ENCODE peak calls at places on chromosomes 16 and 17, in seven cellular contexts. J, S, H, B, W, K and F are unnamed samples.

GRCh38 chr16:4512473-4512872 is 26.1 kb downstream of the CDIP1 start:
- DNase-seq in J (no peak), S (no peak), H (no peak), B (no peak), W (no peak), K (no peak), F (no peak)

GRCh38 chr17:8939496-8940334 is 25.8 kb downstream of the PIK3R5 start:
- DNase-seq in J (peak; percentile 10), S (no peak), H (no peak), B (no peak), W (no peak), K (no peak), F (no peak)

GRCh38 chr16:20884240-20884556 is 16.0 kb downstream of the DCUN1D3 start:
- DNase-seq in J (no peak), S (no peak), H (peak; percentile 26), B (no peak), W (no peak), K (no peak), F (no peak)

GRCh38 chr16:2147981-2148671 is at the start of gene RAB26:
- DNase-seq in J (peak; percentile 91), S (no peak), H (peak; percentile 81), B (no peak), W (peak; percentile 92), K (peak; percentile 93), F (no peak)

GRCh38 chr16:81779540-81780320 is 639 bp downstream of the PLCG2 start:
- DNase-seq in J (peak; percentile 68), S (peak; percentile 23), H (no peak), B (no peak), W (peak; percentile 92), K (peak; percentile 80), F (no peak)

GRCh38 chr17:37848690-37849616 is 75.3 kb upstream of the TBC1D3K start:
- DNase-seq in J (no peak), S (no peak), H (peak; percentile 41), B (no peak), W (no peak), K (no peak), F (no peak)

GRCh38 chr16:55370762-55371482 is 46.9 kb downstream of the IRX6 start:
- DNase-seq in J (peak; percentile 84), S (peak; percentile 66), H (peak; percentile 81), B (no peak), W (peak; percentile 85), K (peak; percentile 80), F (no peak)

GRCh38 chr16:31183432-31184428 is 3.8 kb downstream of the FUS start:
- DNase-seq in J (no peak), S (no peak), H (no peak), B (no peak), W (no peak), K (no peak), F (no peak)

GRCh38 chr16:15907863-15908478 is 19.6 kb upstream of the CEP20 start:
- DNase-seq in J (peak; percentile 94), S (no peak), H (peak; percentile 23), B (no peak), W (no peak), K (no peak), F (peak; percentile 41)

GRCh38 chr17:10318540-10318939 is 54.3 kb downstream of the MYH13 start:
- DNase-seq in J (peak; percentile 27), S (no peak), H (no peak), B (no peak), W (no peak), K (no peak), F (no peak)

GRCh38 chr17:36496018-36496789 is 9.7 kb downstream of the ZNHIT3 start:
- DNase-seq in J (no peak), S (no peak), H (no peak), B (no peak), W (no peak), K (no peak), F (no peak)

GRCh38 chr17:63436523-63437110 is 9.5 kb downstream of the CYB561 start:
- DNase-seq in J (peak; percentile 63), S (no peak), H (no peak), B (no peak), W (peak; percentile 70), K (no peak), F (no peak)

GRCh38 chr16:1280783-1281182 is 24.9 kb downstream of the TPSD1 start:
- DNase-seq in J (no peak), S (no peak), H (no peak), B (no peak), W (no peak), K (no peak), F (no peak)

GRCh38 chr16:89322381-89323119 is 105.0 kb downstream of the ZNF778 start:
- DNase-seq in J (peak; percentile 87), S (peak; percentile 50), H (peak; percentile 69), B (no peak), W (peak; percentile 84), K (peak; percentile 87), F (no peak)

GRCh38 chr17:80376531-80376930 is 38.4 kb upstream of the ENDOV start:
- DNase-seq in J (no peak), S (no peak), H (no peak), B (no peak), W (no peak), K (no peak), F (no peak)

GRCh38 chr16:21646721-21647561 is 5.5 kb downstream of the IGSF6 start:
- DNase-seq in J (no peak), S (no peak), H (no peak), B (no peak), W (no peak), K (no peak), F (no peak)

GRCh38 chr17:82297280-82297803 is 20.1 kb downstream of the CD7 start:
- DNase-seq in J (no peak), S (no peak), H (no peak), B (no peak), W (peak; percentile 94), K (peak; percentile 92), F (no peak)